ENCODE peak calls at places on chromosomes 7 and 10, in four cellular contexts. B is cardiac muscle cell, L is IMR-90, Y is uterus. X is an unnamed sample.

GRCh38 chr7:134703781-134704180 is 57.1 kb downstream of the BPGM start:
- DNase-seq in B (peak; percentile 48), L (peak; percentile 58), Y (peak; percentile 88), X (peak; percentile 70)

GRCh38 chr7:26686448-26686981 is 177.9 kb downstream of the SKAP2 start:
- DNase-seq in B (peak; percentile 50), L (peak; percentile 92), Y (no peak), X (peak; percentile 66)

GRCh38 chr7:102167254-102167653 is 119.4 kb upstream of the SH2B2 start:
- DNase-seq in B (no peak), L (no peak), Y (no peak), X (no peak)

GRCh38 chr7:141045126-141045841 is 28.6 kb upstream of the TMEM178B start:
- DNase-seq in B (no peak), L (peak; percentile 29), Y (no peak), X (no peak)

GRCh38 chr7:13016036-13016581 is 328.7 kb downstream of the ARL4A start:
- DNase-seq in B (no peak), L (no peak), Y (no peak), X (no peak)

GRCh38 chr7:123823898-123824753 is 20.8 kb upstream of the HYAL4 start:
- DNase-seq in B (no peak), L (no peak), Y (no peak), X (no peak)

GRCh38 chr7:7921830-7922229 is 46.8 kb upstream of the GLCCI1 start:
- DNase-seq in B (no peak), L (no peak), Y (no peak), X (no peak)

GRCh38 chr10:93518531-93518930 is 22.1 kb downstream of the CEP55 start:
- DNase-seq in B (no peak), L (no peak), Y (no peak), X (no peak)

GRCh38 chr7:32500922-32501341 is 5.6 kb downstream of the AVL9 start:
- DNase-seq in B (peak; percentile 62), L (peak; percentile 62), Y (no peak), X (no peak)

GRCh38 chr10:80161321-80162084 is 29.0 kb downstream of the PLAC9 start:
- DNase-seq in B (peak; percentile 27), L (no peak), Y (no peak), X (no peak)

GRCh38 chr10:86400705-86401587 is 34.4 kb upstream of the GRID1 start:
- DNase-seq in B (peak; percentile 42), L (no peak), Y (peak; percentile 46), X (peak; percentile 81)

GRCh38 chr10:93566435-93567276 is at the start of gene FFAR4:
- DNase-seq in B (peak; percentile 8), L (no peak), Y (no peak), X (peak; percentile 60)

GRCh38 chr7:26306770-26307169 is 15.1 kb downstream of the SNX10 start:
- DNase-seq in B (no peak), L (no peak), Y (no peak), X (no peak)

GRCh38 chr7:48427671-48428070 is 256.4 kb downstream of the ABCA13 start:
- DNase-seq in B (no peak), L (no peak), Y (no peak), X (no peak)

GRCh38 chr7:159092701-159093121 is 52.0 kb downstream of the VIPR2 start:
- DNase-seq in B (no peak), L (no peak), Y (no peak), X (peak; percentile 50)

GRCh38 chr10:99595770-99596465 is 24.3 kb downstream of the SLC25A28 start:
- DNase-seq in B (no peak), L (no peak), Y (no peak), X (no peak)

GRCh38 chr7:142813262-142813661 is 41.6 kb upstream of the EPHB6 start:
- DNase-seq in B (peak; percentile 63), L (peak; percentile 46), Y (no peak), X (no peak)

GRCh38 chr10:50605280-50606270 is 18.2 kb downstream of the SGMS1 start:
- DNase-seq in B (peak; percentile 98), L (peak; percentile 98), Y (peak; percentile 81), X (peak; percentile 81)

GRCh38 chr10:73253226-73253557 is 748 bp upstream of the MRPS16 start:
- DNase-seq in B (no peak), L (no peak), Y (no peak), X (no peak)

GRCh38 chr10:100340948-100341847 is 5.8 kb upstream of the SCD start:
- DNase-seq in B (no peak), L (no peak), Y (no peak), X (peak; percentile 73)

GRCh38 chr7:91050677-91051076 is 213.6 kb upstream of the FZD1 start:
- DNase-seq in B (no peak), L (no peak), Y (no peak), X (no peak)

GRCh38 chr7:155066417-155066950 is 3.6 kb upstream of the HTR5A start:
- DNase-seq in B (peak; percentile 15), L (peak; percentile 79), Y (peak; percentile 14), X (no peak)

GRCh38 chr10:119538632-119539358 is 3.7 kb downstream of the RGS10 start:
- DNase-seq in B (no peak), L (no peak), Y (no peak), X (peak; percentile 62)

GRCh38 chr10:119235381-119235780 is 28.0 kb downstream of the GRK5 start:
- DNase-seq in B (peak; percentile 84), L (peak; percentile 44), Y (peak; percentile 70), X (no peak)

GRCh38 chr7:143321734-143322133 is 5.8 kb downstream of the CLCN1 start:
- DNase-seq in B (no peak), L (no peak), Y (no peak), X (no peak)

GRCh38 chr10:114623661-114624294 is 34.3 kb downstream of the ABLIM1 start:
- DNase-seq in B (peak; percentile 70), L (peak; percentile 88), Y (no peak), X (no peak)

GRCh38 chr10:75408911-75409885 is 7.6 kb upstream of the ZNF503 start:
- DNase-seq in B (peak; percentile 67), L (no peak), Y (peak; percentile 81), X (peak; percentile 87)

GRCh38 chr10:16231734-16232133 is 205.1 kb upstream of the PTER start:
- DNase-seq in B (no peak), L (no peak), Y (no peak), X (no peak)

GRCh38 chr10:101780818-101781654 is 2.2 kb downstream of the NPM3 start:
- DNase-seq in B (peak; percentile 75), L (peak; percentile 64), Y (peak; percentile 24), X (peak; percentile 73)

GRCh38 chr10:101778781-101779543 is 3.0 kb upstream of the FGF8 start:
- DNase-seq in B (peak; percentile 67), L (no peak), Y (no peak), X (peak; percentile 66)

GRCh38 chr10:101778151-101778780 is 2.4 kb upstream of the FGF8 start:
- DNase-seq in B (no peak), L (no peak), Y (no peak), X (peak; percentile 40)

GRCh38 chr10:101780187-101780817 is 2.9 kb downstream of the NPM3 start:
- DNase-seq in B (no peak), L (no peak), Y (no peak), X (peak; percentile 61)

DNA sequence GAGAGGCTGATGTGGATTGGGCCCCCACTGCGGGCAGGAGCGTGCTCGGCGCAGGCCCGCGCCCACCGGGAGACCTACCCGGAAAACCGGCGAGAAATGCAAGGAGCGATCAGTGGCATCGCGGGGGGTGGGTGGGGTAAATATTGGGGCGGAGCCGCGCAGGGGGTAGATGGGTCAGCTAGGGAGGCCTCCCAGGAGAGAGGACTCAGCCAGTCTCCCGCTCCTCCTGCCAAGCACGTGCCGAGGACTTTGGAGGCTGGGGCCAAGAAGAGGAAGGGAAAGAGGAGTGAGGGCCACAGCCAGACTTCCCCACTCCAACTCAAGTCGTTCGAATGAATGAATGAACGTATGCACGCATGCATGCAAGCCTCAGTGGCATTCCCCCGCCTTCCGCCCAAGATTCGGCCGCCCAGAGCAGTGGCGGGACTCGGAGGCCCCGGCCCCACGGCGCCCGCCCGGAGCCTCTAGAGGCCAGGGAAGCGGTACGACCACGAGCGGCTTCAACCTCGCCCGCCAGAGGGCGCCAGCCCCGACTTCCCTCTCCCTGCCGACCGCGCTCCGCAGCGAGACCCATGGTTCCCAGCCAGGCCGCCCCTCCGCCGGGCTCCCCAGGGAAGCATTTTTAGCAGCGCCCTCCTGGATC is 3.6 kb downstream of the NPM3 start:
- DNase-seq in B (peak; percentile 79), L (peak; percentile 46), Y (peak; percentile 66), X (peak; percentile 88)
- H3K9me3 ChIP-seq in B (no peaks in the 10 kb centered on the region), L (no peaks in the 10 kb centered on the region), Y (no peaks in the 10 kb centered on the region), X (no peaks in the 10 kb centered on the region)

DNA sequence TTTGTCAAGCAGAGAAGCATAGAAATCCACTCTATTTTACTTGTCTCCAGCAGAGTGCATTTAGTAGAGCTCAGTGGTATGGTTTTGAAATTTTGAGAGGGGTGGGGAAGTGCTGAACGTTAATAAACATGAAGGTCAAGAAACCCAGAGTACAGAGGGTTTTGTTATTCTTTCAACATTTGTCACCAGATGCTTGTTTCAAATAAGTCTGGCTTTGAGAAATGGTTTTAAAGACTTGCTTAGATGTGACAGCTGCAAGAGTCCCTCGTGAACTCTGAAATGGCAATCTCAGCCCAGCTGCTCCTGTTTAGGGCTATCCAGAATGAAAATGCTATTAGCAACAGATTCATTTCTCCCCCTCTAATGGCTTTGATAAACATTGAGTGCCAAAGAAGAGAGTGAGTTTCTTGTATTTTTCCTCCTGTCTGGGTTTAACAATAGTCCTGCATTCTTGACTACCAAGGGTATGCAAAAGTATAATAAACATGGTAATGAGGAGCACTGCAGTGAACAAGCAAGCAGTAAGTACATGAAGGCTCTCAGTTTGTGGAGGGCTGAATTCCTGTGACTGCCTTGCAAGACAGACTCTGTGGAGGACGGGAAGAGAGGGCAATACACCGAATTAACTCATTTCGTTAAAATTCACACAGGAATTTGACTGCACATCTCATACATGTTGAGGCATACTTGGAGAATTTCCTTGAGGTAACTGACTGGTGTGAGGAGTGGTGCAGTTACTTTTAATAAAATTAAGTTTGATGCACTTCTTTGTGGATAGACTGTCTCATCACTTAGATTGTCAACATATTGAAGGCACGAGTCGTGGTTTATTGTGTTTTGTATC is 490.9 kb downstream of the REEP3 start:
- DNase-seq in B (no peak), L (no peak), Y (no peak), X (no peak)
- H3K9me3 ChIP-seq in B (no peaks in the 10 kb centered on the region), L (no peaks in the 10 kb centered on the region), Y (no peaks in the 10 kb centered on the region), X (peaks cover 1% of the 10 kb centered on the region)

DNA sequence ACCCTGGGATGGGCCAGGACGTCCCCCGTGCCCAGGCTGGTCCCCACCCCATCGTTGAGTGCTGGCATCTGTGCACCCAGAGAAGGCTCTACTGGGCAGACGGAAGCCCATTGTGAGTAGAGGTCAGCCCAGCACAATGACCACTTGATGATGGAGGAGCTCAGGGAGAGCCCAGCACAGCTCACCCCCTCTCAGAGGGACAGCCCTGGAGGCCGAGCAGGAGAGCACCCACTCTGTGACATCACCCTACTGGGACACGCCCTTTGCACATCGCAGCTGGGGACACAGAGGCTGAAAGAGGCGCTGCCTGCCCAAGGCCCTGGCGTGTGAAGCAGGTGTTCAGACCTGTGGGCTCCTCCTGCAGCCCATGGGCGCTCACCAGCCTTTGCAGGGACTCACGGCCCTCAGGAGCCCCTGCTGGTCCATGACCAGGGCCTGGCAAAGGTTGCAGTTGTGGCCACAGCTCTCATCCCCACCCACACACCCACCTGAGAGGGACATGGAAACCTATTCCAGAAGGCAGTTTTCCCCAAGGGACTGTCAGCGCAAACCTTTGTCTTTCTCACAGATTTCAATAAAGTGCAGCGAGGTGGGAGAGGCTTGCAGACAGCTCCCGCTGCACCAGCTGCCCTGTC is 67.2 kb upstream of the PPP2R2D start:
- DNase-seq in B (no peak), L (no peak), Y (no peak), X (peak; percentile 45)
- H3K9me3 ChIP-seq in B (no peaks in the 10 kb centered on the region), L (peaks cover 43% of the 10 kb centered on the region), Y (no peaks in the 10 kb centered on the region), X (peaks cover 2% of the 10 kb centered on the region)

DNA sequence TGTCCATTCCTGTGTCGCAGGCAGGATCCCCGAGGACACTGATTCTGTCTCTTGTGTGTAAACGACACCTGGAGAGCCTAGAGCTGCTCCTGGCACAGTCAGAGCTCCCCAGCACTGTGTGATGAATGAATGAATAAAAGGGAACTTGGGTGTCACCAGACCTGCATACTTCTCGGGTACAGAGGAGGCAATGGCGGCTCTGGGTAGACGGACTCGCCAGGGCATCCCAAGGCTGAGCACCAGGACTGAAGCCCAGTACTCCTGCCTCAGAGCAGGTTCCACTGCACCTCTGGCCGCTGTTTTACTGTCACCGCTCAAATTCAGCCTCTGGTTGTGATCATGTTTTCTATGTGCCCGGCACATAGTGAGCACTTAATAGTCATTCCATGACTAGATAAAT is 255.8 kb downstream of the GLRX3 start:
- DNase-seq in B (no peak), L (no peak), Y (no peak), X (peak; percentile 40)
- H3K9me3 ChIP-seq in B (no peaks in the 10 kb centered on the region), L (peaks cover 49% of the 10 kb centered on the region), Y (no peaks in the 10 kb centered on the region), X (peaks cover 3% of the 10 kb centered on the region)

X was measured in sigmoid colon.